ENCODE peak calls at places on chromosomes 4 and X, in five cellular contexts. X is ovary, C is brain microvascular endothelial cell, L is lower lobe of right lung, Q is lower leg skin. M is an unnamed sample.

GRCh38 chrX:129980540-129981206 is 1.8 kb upstream of the BCORL1 start:
- DNase-seq in L (peak), Q (no peak), X (peak), C (no peak), M (peak)

GRCh38 chr4:77826280-77826679 is 7.1 kb upstream of the CNOT6L start:
- DNase-seq in Q (no peak), X (no peak), C (no peak), L (no peak), M (no peak)

GRCh38 chrX:151790421-151791160 is 56.0 kb downstream of the CNGA2 start:
- DNase-seq in L (no peak), Q (no peak), X (no peak), C (no peak), M (no peak)

GRCh38 chr4:112523008-112523440 is 7.0 kb upstream of the NEUROG2 start:
- DNase-seq in L (no peak), C (peak), X (peak), Q (no peak), M (peak)

GRCh38 chrX:123254457-123254856 is 70.4 kb downstream of the GRIA3 start:
- DNase-seq in Q (no peak), C (no peak), X (no peak), L (no peak), M (no peak)

GRCh38 chr4:160142579-160142978 is 1039.7 kb downstream of the RAPGEF2 start:
- DNase-seq in L (no peak), X (no peak), Q (no peak), C (no peak), M (no peak)

GRCh38 chr4:109979932-109980717 is 67.4 kb downstream of the EGF start:
- DNase-seq in Q (no peak), C (peak), X (no peak), L (no peak), M (no peak)

GRCh38 chr4:76210502-76210901 is 3.1 kb downstream of the SCARB2 start:
- DNase-seq in X (no peak), C (no peak), Q (no peak), L (no peak), M (no peak)

GRCh38 chr4:62948108-62948507 is 1461.1 kb downstream of the TECRL start:
- DNase-seq in L (no peak), X (no peak), Q (no peak), C (no peak), M (no peak)

GRCh38 chrX:112760697-112761096 is 79.9 kb downstream of the AMOT start:
- DNase-seq in X (no peak), C (no peak), L (no peak), Q (no peak), M (no peak)

GRCh38 chr4:111064342-111064993 is 441.6 kb upstream of the PITX2 start:
- DNase-seq in C (peak), Q (no peak), X (no peak), L (no peak), M (no peak)

GRCh38 chrX:143340190-143340589 is 177.1 kb downstream of the SPANXN3 start:
- DNase-seq in C (no peak), X (no peak), Q (no peak), L (no peak), M (no peak)
- TF ChIP-seq CTCF in C (no peak), X (no peak), Q (no peak), L (no peak), M (no peak)

GRCh38 chr4:14837860-14838259 is 164.4 kb upstream of the CPEB2 start:
- DNase-seq in L (no peak), C (no peak), Q (no peak), X (no peak), M (no peak)
- TF ChIP-seq CTCF in L (peak), C (no peak), Q (no peak), X (no peak), M (no peak)

GRCh38 chr4:7333801-7334421 is 100.8 kb downstream of the PSAPL1 start:
- DNase-seq in X (peak), C (no peak), Q (no peak), L (peak), M (no peak)
- TF ChIP-seq CTCF in X (no peak), C (peak), Q (no peak), L (no peak), M (no peak)

GRCh38 chr4:61619528-61619927 is 419.4 kb downstream of the ADGRL3 start:
- DNase-seq in C (no peak), Q (no peak), X (no peak), L (no peak), M (no peak)
- TF ChIP-seq CTCF in C (peak), Q (no peak), X (no peak), L (no peak), M (no peak)

GRCh38 chrX:69503835-69504625 is at the start of gene NALF2:
- DNase-seq in Q (peak), L (peak), C (no peak), X (peak), M (peak)

GRCh38 chrX:69505772-69506616 is 1.9 kb downstream of the NALF2 start:
- DNase-seq in Q (no peak), L (no peak), X (no peak), C (no peak), M (no peak)

GRCh38 chrX:69504626-69505612 is 793 bp downstream of the NALF2 start:
- DNase-seq in L (no peak), C (no peak), Q (no peak), X (no peak), M (no peak)

GRCh38 chrX:69501433-69501832 is 2.7 kb upstream of the NALF2 start:
- DNase-seq in L (no peak), C (no peak), Q (no peak), X (no peak), M (peak)

DNA sequence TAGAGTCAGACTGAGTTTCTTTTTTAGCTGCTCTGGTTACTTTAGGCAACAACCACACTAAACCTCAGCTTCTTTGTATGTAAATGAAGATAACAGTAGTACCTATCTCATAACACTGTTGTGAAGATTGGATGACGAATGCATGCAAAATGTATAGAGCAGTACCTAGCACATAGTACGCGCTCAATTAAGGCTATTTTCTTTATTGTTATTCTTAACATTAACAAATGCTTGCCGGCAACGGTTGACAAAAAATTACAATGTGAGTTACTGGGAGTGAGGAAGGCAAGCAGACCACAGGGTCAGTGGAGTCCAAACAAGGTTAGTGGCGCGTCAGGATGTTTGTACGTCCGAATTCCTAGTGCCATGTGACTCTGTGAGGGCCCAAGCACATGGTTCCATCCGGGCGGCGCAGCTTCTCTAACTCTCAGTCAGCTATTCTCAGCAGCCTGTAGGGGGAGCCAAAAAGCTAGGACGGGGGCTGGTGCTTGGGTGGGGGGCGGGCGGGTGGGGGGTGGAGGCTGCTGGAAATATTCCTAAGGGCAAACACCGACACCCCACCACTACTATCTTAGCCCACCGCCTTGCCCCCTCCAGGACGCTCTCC is 795 bp upstream of the NALF2 start:
- DNase-seq in Q (no peak), L (no peak), C (no peak), X (no peak), M (no peak)
- TF ChIP-seq CTCF in Q (no peak), L (no peak), C (peak), X (no peak), M (peak)

GRCh38 chr4:117447925-117448324 is 362.5 kb upstream of the TRAM1L1 start:
- DNase-seq in L (no peak), C (no peak), X (no peak), Q (no peak), M (no peak)
- TF ChIP-seq CTCF in L (no peak), C (peak), X (no peak), Q (no peak), M (no peak)

GRCh38 chr4:17560065-17560673 is 16.8 kb upstream of the LAP3 start:
- DNase-seq in L (no peak), C (no peak), Q (no peak), X (no peak), M (no peak)

GRCh38 chr4:17558941-17559708 is 17.9 kb upstream of the LAP3 start:
- DNase-seq in L (no peak), X (no peak), Q (no peak), C (no peak), M (no peak)

GRCh38 chr4:17561195-17561909 is 15.6 kb upstream of the LAP3 start:
- DNase-seq in L (no peak), X (no peak), C (peak), Q (no peak), M (no peak)

GRCh38 chr4:17559709-17560048 is 17.3 kb upstream of the LAP3 start:
- DNase-seq in C (no peak), X (no peak), Q (no peak), L (no peak), M (no peak)

GRCh38 chr4:17562157-17562556 is 14.8 kb upstream of the LAP3 start:
- DNase-seq in L (no peak), C (no peak), X (no peak), Q (no peak), M (no peak)
- TF ChIP-seq CTCF in L (peak), C (peak), X (no peak), Q (no peak), M (no peak)

DNA sequence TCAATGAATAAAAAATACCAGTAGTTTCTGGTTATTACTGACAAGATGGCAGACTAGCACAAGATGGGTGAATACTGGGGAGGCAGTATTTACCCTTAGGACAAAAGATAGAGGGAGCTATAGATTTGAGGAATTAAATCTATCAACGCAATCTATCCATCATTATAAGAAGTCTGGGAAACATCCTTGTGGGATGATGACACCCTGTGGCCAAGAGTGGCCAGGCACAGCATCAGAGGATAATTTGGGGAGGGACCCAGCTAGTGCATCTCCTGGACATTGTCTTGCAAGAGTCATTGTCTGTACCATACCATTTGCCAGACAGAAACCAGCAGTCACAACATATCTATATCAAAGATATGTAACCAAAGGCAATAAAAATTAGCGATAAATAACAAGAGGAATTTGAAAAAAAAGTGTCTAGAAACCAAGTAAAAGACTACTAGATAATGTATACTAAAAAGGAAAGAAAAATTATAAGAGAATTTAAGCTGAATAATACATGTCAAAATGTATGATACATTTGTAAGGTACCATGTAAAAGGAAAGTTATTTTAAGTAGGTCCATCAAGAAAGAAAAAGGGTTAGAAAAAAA is 22.9 kb downstream of the KCTD8 start:
- DNase-seq in X (no peak), L (no peak), Q (no peak), C (peak), M (no peak)
- TF ChIP-seq CTCF in X (no peak), L (no peak), Q (no peak), C (peak), M (no peak)

GRCh38 chrX:54695231-54695630 is 102.8 kb downstream of the ITIH6 start:
- DNase-seq in X (no peak), L (no peak), C (no peak), Q (no peak), M (no peak)
- TF ChIP-seq CTCF in X (no peak), L (no peak), C (no peak), Q (no peak), M (no peak)

GRCh38 chrX:79413009-79413408 is 45.9 kb upstream of the ITM2A start:
- DNase-seq in C (no peak), L (no peak), Q (no peak), X (no peak), M (no peak)
- TF ChIP-seq CTCF in C (no peak), L (peak), Q (no peak), X (peak), M (peak)